ENCODE peak calls at places on chromosomes 7 and 10, in five cellular contexts. N is body of pancreas; Y is K562; D is cardiac muscle cell; C is CD8-positive, alpha-beta T cell. H is an unnamed sample.
A peak's percentile ranks its signal among the peaks of the same experiment; 100 is the strongest.

GRCh38 chr10:127353544-127353943 is 157.2 kb upstream of the INSYN2A start:
- DNase-seq in C (no peak), N (no peak), Y (no peak), D (no peak), H (no peak)

GRCh38 chr10:90635111-90635798 is 222.6 kb downstream of the HTR7 start:
- DNase-seq in C (no peak), N (no peak), D (no peak), Y (no peak), H (no peak)

GRCh38 chr10:20289055-20289454 is 472.8 kb downstream of the PLXDC2 start:
- DNase-seq in Y (no peak), N (no peak), C (no peak), D (no peak), H (no peak)

GRCh38 chr7:45211958-45212357 is 54.4 kb downstream of the RAMP3 start:
- DNase-seq in D (no peak), C (no peak), N (no peak), Y (no peak), H (no peak)

GRCh38 chr10:132704008-132704814 is 81.7 kb downstream of the NKX6-2 start:
- DNase-seq in N (no peak), Y (no peak), D (no peak), C (no peak), H (no peak)

GRCh38 chr10:78830062-78830974 is 238.4 kb upstream of the ZMIZ1 start:
- DNase-seq in C (no peak), Y (no peak), N (no peak), D (no peak), H (no peak)

GRCh38 chr7:156180451-156181229 is 368.4 kb upstream of the SHH start:
- DNase-seq in C (no peak), D (no peak), Y (no peak), N (no peak), H (no peak)

GRCh38 chr7:121428857-121429489 is 32.9 kb upstream of the FAM3C start:
- DNase-seq in Y (no peak), N (no peak), C (no peak), D (no peak), H (no peak)

GRCh38 chr10:60235001-60235400 is 154.7 kb downstream of the ANK3 start:
- DNase-seq in N (no peak), Y (no peak), D (no peak), C (no peak), H (no peak)

GRCh38 chr7:29442146-29442545 is 121.5 kb upstream of the PRR15 start:
- DNase-seq in C (no peak), D (peak; percentile 47), Y (no peak), N (no peak), H (no peak)

GRCh38 chr10:79131730-79132644 is 63.2 kb downstream of the ZMIZ1 start:
- DNase-seq in N (no peak), C (no peak), D (no peak), Y (no peak), H (no peak)

GRCh38 chr10:310371-310770 is 175.1 kb downstream of the ZMYND11 start:
- DNase-seq in N (no peak), C (no peak), D (no peak), Y (no peak), H (no peak)

GRCh38 chr7:134289423-134289822 is 27.3 kb downstream of the SLC35B4 start:
- DNase-seq in Y (no peak), N (no peak), D (no peak), C (no peak), H (no peak)

GRCh38 chr10:79146611-79147130 is 77.9 kb downstream of the ZMIZ1 start:
- DNase-seq in N (peak; percentile 80), C (peak; percentile 26), Y (no peak), D (no peak), H (no peak)

GRCh38 chr7:134546903-134547737 is 1.8 kb upstream of the AKR1B15 start:
- DNase-seq in Y (peak; percentile 79), N (peak; percentile 69), D (peak; percentile 18), C (peak; percentile 74), H (peak; percentile 52)

GRCh38 chr10:80206277-80206655 is 929 bp upstream of the ANXA11 start:
- DNase-seq in D (no peak), Y (no peak), C (no peak), N (no peak), H (no peak)

GRCh38 chr10:69769395-69769989 is 32.2 kb upstream of the COL13A1 start:
- DNase-seq in D (no peak), C (no peak), Y (no peak), N (peak; percentile 70), H (no peak)

GRCh38 chr10:72379776-72380175 is 25.1 kb upstream of the DNAJB12 start:
- DNase-seq in C (no peak), N (no peak), D (no peak), Y (no peak), H (no peak)

GRCh38 chr7:121140790-121141189 is 152.3 kb downstream of the CPED1 start:
- DNase-seq in C (no peak), N (no peak), D (no peak), Y (no peak), H (no peak)

GRCh38 chr7:110852156-110852858 is 238.6 kb upstream of the LRRN3 start:
- DNase-seq in N (no peak), D (no peak), C (no peak), Y (no peak), H (no peak)

GRCh38 chr10:103766751-103767509 is 88.4 kb downstream of the SH3PXD2A start:
- DNase-seq in D (no peak), Y (no peak), N (no peak), C (no peak), H (no peak)

GRCh38 chr10:61096056-61096455 is 152.1 kb upstream of the RHOBTB1 start:
- DNase-seq in D (no peak), Y (no peak), N (no peak), C (no peak), H (no peak)

GRCh38 chr7:13336227-13336626 is 648.8 kb downstream of the ARL4A start:
- DNase-seq in C (no peak), D (no peak), N (no peak), Y (no peak), H (no peak)

GRCh38 chr7:88001744-88002530 is 67.9 kb downstream of the ADAM22 start:
- DNase-seq in N (no peak), C (no peak), Y (no peak), D (no peak), H (no peak)

GRCh38 chr10:46523119-46523880 is 33.2 kb downstream of the GPRIN2 start:
- DNase-seq in N (peak; percentile 40), D (no peak), C (no peak), Y (no peak), H (no peak)

GRCh38 chr10:113094114-113094486 is 144.1 kb downstream of the TCF7L2 start:
- DNase-seq in C (no peak), D (no peak), Y (no peak), N (no peak), H (no peak)

GRCh38 chr7:128366986-128367385 is 5.5 kb upstream of the PRRT4 start:
- DNase-seq in N (no peak), C (no peak), D (no peak), Y (no peak), H (no peak)

GRCh38 chr7:128364166-128364565 is 2.7 kb upstream of the PRRT4 start:
- DNase-seq in N (no peak), C (no peak), Y (no peak), D (no peak), H (no peak)

GRCh38 chr7:128365432-128365831 is 3.9 kb upstream of the PRRT4 start:
- DNase-seq in D (no peak), Y (no peak), C (no peak), N (no peak), H (no peak)

GRCh38 chr7:128363261-128363721 is 1.8 kb upstream of the PRRT4 start:
- DNase-seq in C (no peak), Y (no peak), N (no peak), D (no peak), H (no peak)

DNA sequence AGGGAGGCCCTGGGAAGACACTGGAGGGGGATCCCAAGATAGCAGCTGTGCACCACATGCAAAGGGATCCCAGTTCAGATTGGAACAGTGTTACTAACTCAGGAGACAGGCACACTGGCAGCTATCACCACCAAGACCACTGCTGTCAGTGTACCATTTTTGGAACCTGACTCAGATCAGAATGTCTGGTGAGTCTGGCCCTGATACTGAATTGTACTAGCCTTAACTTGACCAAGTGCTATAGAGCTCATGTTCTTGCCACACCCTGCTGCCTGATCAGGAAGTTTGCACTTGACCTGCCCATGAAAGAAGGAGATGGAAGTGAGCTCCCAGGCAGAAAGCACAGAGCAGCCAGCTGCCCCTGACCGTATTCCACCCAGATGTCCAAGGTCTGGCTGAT is 4.8 kb upstream of the PRRT4 start:
- DNase-seq in N (no peak), D (no peak), C (no peak), Y (no peak), H (no peak)
- H3K9me3 ChIP-seq in N (no peaks in the 10 kb centered on the region), D (no peaks in the 10 kb centered on the region), C (no peaks in the 10 kb centered on the region), Y (no peaks in the 10 kb centered on the region), H (no peaks in the 10 kb centered on the region)

GRCh38 chr7:146054909-146055308 is 61.7 kb upstream of the CNTNAP2 start:
- DNase-seq in C (no peak), N (no peak), D (no peak), Y (no peak), H (no peak)
- H3K9me3 ChIP-seq in C (no peaks in the 10 kb centered on the region), N (no peaks in the 10 kb centered on the region), D (no peaks in the 10 kb centered on the region), Y (no peaks in the 10 kb centered on the region), H (no peaks in the 10 kb centered on the region)

DNA sequence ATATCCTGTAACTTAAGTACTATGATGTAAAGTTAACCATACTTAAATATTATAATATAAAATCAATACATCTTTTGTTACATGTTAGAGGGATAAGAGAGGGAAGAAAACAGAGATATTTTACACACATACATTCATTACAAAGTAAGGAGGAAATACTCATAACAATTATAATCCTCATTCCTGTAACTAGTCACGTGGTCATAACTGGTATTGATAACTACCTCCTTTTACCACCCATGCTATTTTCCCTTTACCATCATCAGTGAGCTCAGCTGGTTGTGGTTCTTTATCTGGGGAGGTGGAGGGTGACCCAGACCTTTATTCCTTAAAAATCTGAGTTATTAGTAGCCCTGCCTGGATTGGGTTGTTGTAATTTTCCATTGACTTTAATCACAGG is 8.3 kb downstream of the GIMAP8 start:
- DNase-seq in C (no peak), N (no peak), D (no peak), Y (no peak), H (no peak)
- H3K9me3 ChIP-seq in C (peaks cover 30% of the 10 kb centered on the region), N (no peaks in the 10 kb centered on the region), D (no peaks in the 10 kb centered on the region), Y (no peaks in the 10 kb centered on the region), H (peaks cover 15% of the 10 kb centered on the region)

GRCh38 chr7:64603271-64603670 is 40.4 kb upstream of the ZNF680 start:
- DNase-seq in Y (no peak), C (no peak), D (no peak), N (no peak), H (no peak)

GRCh38 chr7:64602518-64602917 is 39.6 kb upstream of the ZNF680 start:
- DNase-seq in C (no peak), N (no peak), D (no peak), Y (no peak), H (no peak)

GRCh38 chr7:64606385-64606784 is 43.5 kb upstream of the ZNF680 start:
- DNase-seq in Y (no peak), C (no peak), D (no peak), N (no peak), H (no peak)

GRCh38 chr7:64599341-64599740 is 36.5 kb upstream of the ZNF680 start:
- DNase-seq in Y (no peak), C (no peak), N (no peak), D (no peak), H (no peak)

DNA sequence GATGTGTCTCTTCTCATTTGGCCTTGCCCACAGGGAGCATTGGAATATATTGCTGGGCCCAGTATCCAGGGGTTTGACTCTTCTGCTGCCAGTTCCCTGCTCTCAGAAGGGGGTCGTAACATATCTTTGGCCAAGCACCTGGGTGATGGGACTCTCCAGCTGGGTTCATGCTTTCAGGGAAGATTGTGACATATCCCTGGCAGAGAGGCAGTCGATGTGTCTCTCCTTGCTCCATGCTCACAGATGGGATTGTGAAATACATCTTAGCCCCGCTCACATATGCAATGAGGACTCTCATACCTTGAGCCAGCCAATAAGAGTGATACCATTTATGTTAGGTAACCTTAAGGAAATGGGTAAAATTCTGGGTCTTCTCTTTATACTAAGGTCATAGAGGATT is 39.2 kb upstream of the ZNF680 start:
- DNase-seq in D (no peak), Y (no peak), N (no peak), C (no peak), H (no peak)
- H3K9me3 ChIP-seq in D (peaks cover 3% of the 10 kb centered on the region), Y (no peaks in the 10 kb centered on the region), N (no peaks in the 10 kb centered on the region), C (no peaks in the 10 kb centered on the region), H (no peaks in the 10 kb centered on the region)